ENCODE peak calls at places on chromosomes 1 and 21, in eight cellular contexts. Q is D341Med; R is sigmoid colon; G is MV-4-11; T is ACHN; C is WTC11; U is activated T-cell treated with anti-CD3 and anti-CD28 coated beads, Interleukin-2, amount 50 U/mL, for 72 hours; Z is C1 segment of cervical spinal cord. S is an unnamed sample.

GRCh38 chr1:176879784-176880620 is 284.5 kb downstream of the ASTN1 start:
- DNase-seq in U (no peak), C (no peak), G (no peak), Z (no peak), R (no peak), Q (peak; percentile 61), T (no peak), S (no peak)

GRCh38 chr1:151327903-151328674 is 873 bp upstream of the PI4KB start:
- DNase-seq in C (peak; percentile 43), G (no peak), R (no peak), Z (no peak), U (no peak), T (peak; percentile 50), Q (peak; percentile 45), S (no peak)

GRCh38 chr1:53643061-53643880 is 95.7 kb downstream of the GLIS1 start:
- DNase-seq in U (no peak), Q (no peak), Z (no peak), C (peak; percentile 1), G (no peak), T (no peak), R (peak; percentile 29), S (no peak)

GRCh38 chr1:27650527-27651175 is 15.7 kb upstream of the FGR start:
- DNase-seq in T (no peak), Q (no peak), C (no peak), G (no peak), U (no peak), Z (no peak), R (no peak), S (no peak)

GRCh38 chr1:200302893-200303250 is 107.0 kb downstream of the ZNF281 start:
- DNase-seq in Q (peak; percentile 45), R (no peak), Z (peak; percentile 68), T (no peak), C (peak; percentile 14), G (no peak), U (no peak), S (no peak)

GRCh38 chr1:119712342-119713038 is 756 bp downstream of the PHGDH start:
- DNase-seq in Q (peak; percentile 85), Z (peak; percentile 79), C (peak; percentile 92), G (peak; percentile 65), U (peak; percentile 82), T (peak; percentile 85), R (peak; percentile 94), S (peak; percentile 93)

GRCh38 chr1:115332813-115333608 is 5.0 kb downstream of the NGF start:
- DNase-seq in C (no peak), Q (no peak), T (peak; percentile 33), Z (no peak), U (peak; percentile 18), G (peak; percentile 73), R (peak; percentile 82), S (no peak)

GRCh38 chr1:17525996-17526686 is 13.4 kb upstream of the ARHGEF10L start:
- DNase-seq in Q (no peak), R (no peak), G (no peak), C (no peak), Z (no peak), T (no peak), U (no peak), S (no peak)

GRCh38 chr1:170910273-170910672 is 25.1 kb upstream of the MROH9 start:
- DNase-seq in Z (no peak), Q (no peak), U (no peak), C (no peak), R (no peak), T (no peak), G (no peak), S (no peak)

GRCh38 chr21:32425628-32426027 is 13.1 kb downstream of the EVA1C start:
- DNase-seq in C (no peak), Q (no peak), T (no peak), U (no peak), Z (no peak), R (no peak), G (no peak), S (no peak)

GRCh38 chr1:183461350-183461749 is 10.9 kb upstream of the SMG7 start:
- DNase-seq in U (no peak), T (no peak), C (no peak), G (peak; percentile 92), R (no peak), Z (no peak), Q (no peak), S (no peak)

GRCh38 chr1:51421961-51422360 is 91.6 kb upstream of the TTC39A start:
- DNase-seq in U (no peak), Q (peak; percentile 59), C (no peak), Z (no peak), G (peak; percentile 32), R (no peak), T (peak; percentile 61), S (no peak)

GRCh38 chr1:198935371-198935921 is 296.6 kb downstream of the PTPRC start:
- DNase-seq in G (peak; percentile 71), C (no peak), Z (peak; percentile 54), T (peak; percentile 99), R (peak; percentile 74), U (peak; percentile 63), Q (peak; percentile 82), S (peak; percentile 99)

GRCh38 chr1:17419626-17420328 is 19.7 kb downstream of the RCC2 start:
- DNase-seq in Z (peak; percentile 66), G (peak; percentile 58), T (peak; percentile 16), U (peak; percentile 56), C (peak; percentile 88), R (peak; percentile 83), Q (peak; percentile 90), S (peak; percentile 61)

GRCh38 chr1:76501136-76501535 is 366.1 kb upstream of the ST6GALNAC5 start:
- DNase-seq in Q (no peak), Z (no peak), C (no peak), G (no peak), U (no peak), T (no peak), R (no peak), S (no peak)

GRCh38 chr1:115648717-115649691 is 7.2 kb downstream of the VANGL1 start:
- DNase-seq in G (no peak), R (no peak), U (peak; percentile 60), Z (no peak), Q (no peak), T (no peak), C (no peak), S (no peak)

GRCh38 chr1:19472174-19472573 is 13.2 kb downstream of the CAPZB start:
- DNase-seq in Z (no peak), G (peak; percentile 45), T (no peak), R (no peak), Q (no peak), U (no peak), C (no peak), S (no peak)

GRCh38 chr1:156881663-156882062 is 11.9 kb upstream of the PEAR1 start:
- DNase-seq in R (no peak), Z (no peak), G (no peak), Q (no peak), C (no peak), T (no peak), U (no peak), S (no peak)

S was measured in HAP-1.